ENCODE peak calls at places on chromosomes 1 and 21, in five cellular contexts. E is activated CD4-positive, alpha-beta T cell treated with anti-CD3 and anti-CD28 coated beads, Interleukin-2, amount 10 ng/mL, durations not matched to agents 7 days and 5 days; X is activated naive CD8-positive, alpha-beta T cell treated with anti-CD3 and anti-CD28 coated beads, Interleukin-2, amount 10 ng/mL, durations not matched to agents 7 days and 5 days; V is MV-4-11; W is fibroblast of lung. R is an unnamed sample.

GRCh38 chr1:228842094-228842775 is 107.0 kb downstream of the RHOU start:
- DNase-seq in W (peak), E (no peak), V (peak), X (no peak), R (no peak)

GRCh38 chr1:42925132-42925769 is 33.4 kb downstream of the SLC2A1 start:
- DNase-seq in W (no peak), E (no peak), X (no peak), V (peak), R (peak)

GRCh38 chr1:246506785-246507639 is at the start of gene SMYD3:
- DNase-seq in V (peak), E (peak), W (peak), X (peak), R (peak)

GRCh38 chr21:38798481-38798882 is 7.2 kb upstream of the ETS2 start:
- DNase-seq in E (no peak), V (no peak), X (no peak), W (no peak), R (no peak)

GRCh38 chr1:156379420-156380165 is 10.6 kb downstream of the RHBG start:
- DNase-seq in E (no peak), X (no peak), V (no peak), W (no peak), R (no peak)

GRCh38 chr1:152622803-152623202 is at the start of gene LCE3A:
- DNase-seq in E (no peak), V (peak), X (peak), W (no peak), R (no peak)

GRCh38 chr21:45256912-45257672 is 30.6 kb downstream of the POFUT2 start:
- DNase-seq in E (no peak), W (no peak), V (no peak), X (peak), R (peak)

GRCh38 chr1:25877155-25877554 is 1.6 kb upstream of the PAQR7 start:
- DNase-seq in X (no peak), E (no peak), W (no peak), V (no peak), R (no peak)

GRCh38 chr1:184875218-184875617 is 99.1 kb downstream of the NIBAN1 start:
- DNase-seq in V (no peak), X (no peak), E (no peak), W (no peak), R (no peak)

GRCh38 chr1:163071381-163072255 is 2.5 kb downstream of the RGS4 start:
- DNase-seq in E (peak), W (peak), V (no peak), X (peak), R (peak)

GRCh38 chr1:109704173-109704572 is 7.9 kb upstream of the GSTM5 start:
- DNase-seq in E (no peak), V (no peak), X (no peak), W (no peak), R (no peak)

GRCh38 chr1:43668956-43669355 is 19.0 kb downstream of the KDM4A start:
- DNase-seq in W (no peak), V (no peak), E (no peak), X (no peak), R (no peak)

GRCh38 chr1:100404816-100405215 is 52.5 kb downstream of the CDC14A start:
- DNase-seq in X (no peak), V (no peak), E (no peak), W (no peak), R (no peak)

GRCh38 chr1:19080715-19081114 is 124.2 kb upstream of the IFFO2 start:
- DNase-seq in E (no peak), X (no peak), V (no peak), W (no peak), R (no peak)

GRCh38 chr1:157091186-157091585 is 8.4 kb downstream of the ETV3L start:
- DNase-seq in W (no peak), E (no peak), V (no peak), X (no peak), R (no peak)

GRCh38 chr21:42818328-42818749 is 61.0 kb downstream of the WDR4 start:
- DNase-seq in E (peak), X (peak), V (peak), W (peak), R (peak)

GRCh38 chr1:100177295-100178042 is 587 bp downstream of the LRRC39 start:
- DNase-seq in E (no peak), V (no peak), W (no peak), X (no peak), R (no peak)

GRCh38 chr1:58874327-58874726 is 90.5 kb upstream of the JUN start:
- DNase-seq in E (no peak), V (no peak), X (no peak), W (no peak), R (no peak)

GRCh38 chr1:7293702-7294630 is 477.1 kb upstream of the VAMP3 start:
- DNase-seq in E (no peak), X (no peak), W (no peak), V (no peak), R (no peak)

GRCh38 chr1:42765271-42765670 is 1.6 kb downstream of the P3H1 start:
- DNase-seq in X (no peak), W (no peak), E (no peak), V (no peak), R (no peak)

R was measured in erythroblast.